ENCODE peak calls at places on chromosomes 2 and 18, in seven cellular contexts. M is CD8-positive, alpha-beta T cell; E is osteoblast; T is testis; L is adrenal gland; H is small intestine; B is caudate nucleus. Y is an unnamed sample.

GRCh38 chr2:128309341-128310093 is 9.2 kb downstream of the HS6ST1 start:
- DNase-seq in M (no peak), E (peak; percentile 77), T (peak; percentile 75), L (peak; percentile 86), H (peak; percentile 30), B (no peak), Y (no peak)

GRCh38 chr2:60735496-60736250 is 20.4 kb upstream of the PAPOLG start:
- DNase-seq in M (peak; percentile 24), E (peak; percentile 9), T (peak; percentile 27), L (peak; percentile 12), H (peak; percentile 47), B (peak; percentile 60), Y (no peak)

GRCh38 chr2:234710587-234710986 is 213.7 kb upstream of the ARL4C start:
- DNase-seq in M (no peak), E (no peak), T (no peak), L (no peak), H (no peak), B (no peak), Y (no peak)

GRCh38 chr2:214019229-214019972 is 391.5 kb upstream of the VWC2L start:
- DNase-seq in M (no peak), E (peak; percentile 76), T (no peak), L (peak; percentile 93), H (no peak), B (peak; percentile 3), Y (peak; percentile 84)

GRCh38 chr2:208279236-208279635 is 13.2 kb downstream of the PIKFYVE start:
- DNase-seq in M (no peak), E (no peak), T (no peak), L (no peak), H (no peak), B (no peak), Y (no peak)

GRCh38 chr18:52685316-52685715 is 345.3 kb downstream of the DCC start:
- DNase-seq in M (no peak), E (no peak), T (no peak), L (no peak), H (no peak), B (no peak), Y (no peak)

GRCh38 chr2:110800611-110801402 is 68.4 kb downstream of the ACOXL start:
- DNase-seq in M (no peak), E (peak; percentile 43), T (no peak), L (no peak), H (no peak), B (no peak), Y (no peak)

GRCh38 chr2:234502285-234502918 is 5.5 kb upstream of the ARL4C start:
- DNase-seq in M (no peak), E (no peak), T (no peak), L (no peak), H (no peak), B (no peak), Y (peak; percentile 25)

GRCh38 chr2:206851511-206851910 is 86.1 kb downstream of the FASTKD2 start:
- DNase-seq in M (no peak), E (no peak), T (no peak), L (no peak), H (no peak), B (no peak), Y (no peak)

GRCh38 chr18:63213331-63213900 is 106.2 kb downstream of the BCL2 start:
- DNase-seq in M (no peak), E (no peak), T (no peak), L (no peak), H (peak; percentile 53), B (no peak), Y (no peak)

GRCh38 chr2:167196461-167197252 is 308.4 kb downstream of the XIRP2 start:
- DNase-seq in M (no peak), E (no peak), T (no peak), L (peak; percentile 51), H (no peak), B (no peak), Y (peak; percentile 1)

GRCh38 chr2:25032094-25032493 is 9.8 kb upstream of the EFR3B start:
- DNase-seq in M (no peak), E (peak; percentile 53), T (no peak), L (no peak), H (no peak), B (no peak), Y (no peak)

GRCh38 chr2:191255756-191256312 is 10.6 kb downstream of the MYO1B start:
- DNase-seq in M (no peak), E (no peak), T (no peak), L (no peak), H (no peak), B (no peak), Y (no peak)

GRCh38 chr18:76064998-76065397 is 430.0 kb downstream of the ZNF516 start:
- DNase-seq in M (no peak), E (no peak), T (no peak), L (no peak), H (no peak), B (no peak), Y (no peak)

GRCh38 chr2:242060212-242060835 is 190.8 kb downstream of the RTP5 start:
- DNase-seq in M (no peak), E (peak; percentile 85), T (no peak), L (peak; percentile 64), H (peak; percentile 19), B (no peak), Y (no peak)

GRCh38 chr2:73107211-73107926 is 5.4 kb downstream of the RAB11FIP5 start:
- DNase-seq in M (no peak), E (peak; percentile 85), T (peak; percentile 53), L (peak; percentile 83), H (no peak), B (no peak), Y (no peak)

GRCh38 chr18:51430538-51430937 is 233.1 kb upstream of the MEX3C start:
- DNase-seq in M (no peak), E (no peak), T (no peak), L (no peak), H (peak; percentile 83), B (no peak), Y (peak; percentile 7)

GRCh38 chr18:51429644-51430043 is 232.2 kb upstream of the MEX3C start:
- DNase-seq in M (no peak), E (no peak), T (no peak), L (no peak), H (peak; percentile 85), B (no peak), Y (no peak)

GRCh38 chr18:51425475-51425874 is 228.0 kb upstream of the MEX3C start:
- DNase-seq in M (no peak), E (no peak), T (no peak), L (no peak), H (no peak), B (no peak), Y (no peak)

GRCh38 chr18:51427012-51427411 is 229.5 kb upstream of the MEX3C start:
- DNase-seq in M (no peak), E (no peak), T (no peak), L (no peak), H (peak; percentile 85), B (no peak), Y (no peak)

GRCh38 chr18:51425889-51426288 is 228.4 kb upstream of the MEX3C start:
- DNase-seq in M (no peak), E (no peak), T (no peak), L (no peak), H (peak; percentile 75), B (no peak), Y (no peak)
- H3K27ac ChIP-seq in M (no peak overlapping the region), E (no peak overlapping the region), T (no peak overlapping the region), L (no peak overlapping the region), H (peak overlapping the region; percentile 45), B (no peak overlapping the region), Y (no peak overlapping the region)

GRCh38 chr2:40197121-40197520 is 254.8 kb downstream of the SLC8A1 start:
- DNase-seq in M (no peak), E (no peak), T (no peak), L (no peak), H (no peak), B (no peak), Y (no peak)
- H3K27ac ChIP-seq in M (no peak overlapping the region), E (no peak overlapping the region), T (no peak overlapping the region), L (no peak overlapping the region), H (no peak overlapping the region), B (no peak overlapping the region), Y (no peak overlapping the region)

GRCh38 chr2:239276813-239277193 is 124.0 kb downstream of the HDAC4 start:
- DNase-seq in M (no peak), E (no peak), T (no peak), L (no peak), H (no peak), B (no peak), Y (no peak)

GRCh38 chr2:239277401-239278085 is 123.3 kb downstream of the HDAC4 start:
- DNase-seq in M (no peak), E (no peak), T (peak; percentile 13), L (no peak), H (no peak), B (no peak), Y (no peak)

GRCh38 chr2:239274391-239275001 is 126.3 kb downstream of the HDAC4 start:
- DNase-seq in M (no peak), E (peak; percentile 97), T (peak; percentile 19), L (peak; percentile 75), H (no peak), B (no peak), Y (no peak)

GRCh38 chr2:239275037-239275685 is 125.7 kb downstream of the HDAC4 start:
- DNase-seq in M (peak; percentile 72), E (peak; percentile 99), T (peak; percentile 49), L (peak; percentile 91), H (peak; percentile 67), B (peak; percentile 57), Y (peak; percentile 35)

DNA sequence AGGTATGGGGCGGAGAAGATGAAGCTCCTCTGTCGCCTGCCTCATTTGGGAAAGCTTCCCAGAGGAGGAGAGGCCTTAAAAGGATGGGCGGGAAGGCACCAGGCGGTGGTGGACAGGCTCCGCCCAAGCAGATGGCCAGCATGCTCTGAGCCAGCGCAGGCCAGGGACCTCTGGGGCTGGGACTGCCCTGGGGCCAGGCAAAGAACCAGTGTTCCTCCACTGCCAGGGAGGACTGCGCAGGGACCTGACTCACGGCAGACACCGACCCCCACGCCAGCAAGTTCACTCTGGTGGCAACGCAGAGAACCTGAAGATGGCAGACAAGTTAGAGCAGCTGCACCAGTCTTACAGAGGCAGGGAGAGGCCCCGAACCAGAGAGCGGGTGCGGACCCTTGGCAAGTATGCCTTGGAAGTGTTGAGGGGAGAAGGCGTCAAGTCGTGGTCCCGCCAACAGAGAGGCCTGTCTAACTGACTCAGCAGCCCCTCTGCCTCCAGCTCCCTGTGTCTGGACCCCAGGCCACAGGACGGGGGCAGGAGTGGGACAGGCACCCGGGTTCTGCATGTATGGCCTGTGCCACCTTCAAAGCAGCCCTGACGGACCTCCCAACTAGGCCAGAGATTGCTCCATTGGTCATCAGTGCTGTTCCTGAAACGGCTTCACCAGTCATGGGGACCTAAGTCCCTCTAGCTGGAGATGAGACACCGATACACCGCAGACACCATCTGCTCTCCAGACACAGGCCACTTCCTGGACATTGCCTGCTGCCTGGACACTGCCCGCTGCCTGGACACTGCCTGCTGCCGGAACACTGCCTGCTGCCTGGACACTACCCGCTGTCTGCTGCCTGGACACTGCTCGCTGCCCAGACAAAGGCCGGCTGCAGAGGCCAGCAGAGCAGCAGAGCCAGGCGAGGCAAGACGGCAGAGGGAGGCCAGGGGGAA is 124.7 kb downstream of the HDAC4 start:
- DNase-seq in M (no peak), E (no peak), T (peak; percentile 61), L (no peak), H (no peak), B (no peak), Y (no peak)
- H3K27ac ChIP-seq in M (peak overlapping the region; percentile 18), E (peak overlapping the region; percentile 99), T (no peak overlapping the region), L (peak overlapping the region; percentile 53), H (peak overlapping the region; percentile 91), B (peak overlapping the region; percentile 79), Y (no peak overlapping the region)

DNA sequence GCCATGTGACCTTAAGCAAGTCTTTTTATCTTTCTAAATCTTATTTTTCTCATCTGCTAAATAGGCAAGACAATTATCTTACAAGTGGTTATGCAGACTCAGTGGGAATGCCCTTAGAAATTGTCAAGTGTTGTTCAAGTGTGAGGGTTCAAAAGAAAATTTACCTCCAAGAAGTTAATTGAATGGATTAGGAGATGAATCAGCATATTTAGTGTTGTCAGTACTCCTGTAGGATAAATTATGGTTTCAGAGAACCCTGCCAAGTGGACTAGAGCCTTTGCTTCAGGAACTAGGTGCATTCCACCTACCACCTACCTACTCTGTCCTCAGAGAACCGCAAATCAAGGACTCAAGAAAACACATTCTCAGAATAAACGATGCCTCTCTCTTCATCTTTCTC is 69.8 kb upstream of the KCTD1 start:
- DNase-seq in M (no peak), E (no peak), T (no peak), L (no peak), H (no peak), B (no peak), Y (no peak)
- H3K27ac ChIP-seq in M (no peak overlapping the region), E (no peak overlapping the region), T (no peak overlapping the region), L (no peak overlapping the region), H (no peak overlapping the region), B (no peak overlapping the region), Y (no peak overlapping the region)

Y was measured in trophoblast cell.